ENCODE peak calls at places on chromosomes 1 and 21, in four cellular contexts. One of them, this sample, is unnamed.
A peak's percentile ranks its signal among the peaks of the same experiment; 100 is the strongest.

GRCh38 chr1:202616355-202616910 is 93.8 kb downstream of the SYT2 start:
- DNase-seq in HCT116: no peak
- DNase-seq in H1: no peak
- DNase-seq in HepG2: no peak
- DNase-seq in this sample: no peak

GRCh38 chr1:241419986-241420385 is 63.0 kb upstream of the RGS7 start:
- DNase-seq in HCT116: no peak
- DNase-seq in H1: no peak
- DNase-seq in HepG2: no peak
- DNase-seq in this sample: no peak

GRCh38 chr1:11132571-11133293 is 33.1 kb upstream of the EXOSC10 start:
- DNase-seq in HCT116: no peak
- DNase-seq in H1: no peak
- DNase-seq in HepG2: no peak
- DNase-seq in this sample: no peak

GRCh38 chr21:35039595-35040291 is 9.4 kb downstream of the RUNX1 start:
- DNase-seq in HCT116: no peak
- DNase-seq in H1: no peak
- DNase-seq in HepG2: peak; percentile 81
- DNase-seq in this sample: no peak

GRCh38 chr1:7667625-7668218 is 103.4 kb upstream of the VAMP3 start:
- DNase-seq in HCT116: peak; percentile 42
- DNase-seq in H1: peak; percentile 99
- DNase-seq in HepG2: peak; percentile 67
- DNase-seq in this sample: peak; percentile 84

GRCh38 chr21:33578959-33579542 is 9.4 kb downstream of the DONSON start:
- DNase-seq in HCT116: no peak
- DNase-seq in H1: no peak
- DNase-seq in HepG2: no peak
- DNase-seq in this sample: no peak

GRCh38 chr1:7768583-7768982 is 2.5 kb upstream of the VAMP3 start:
- DNase-seq in HCT116: no peak
- DNase-seq in H1: no peak
- DNase-seq in HepG2: no peak
- DNase-seq in this sample: no peak

GRCh38 chr1:86787626-86788025 is 83.2 kb downstream of the SH3GLB1 start:
- DNase-seq in HCT116: no peak
- DNase-seq in H1: no peak
- DNase-seq in HepG2: no peak
- DNase-seq in this sample: no peak

GRCh38 chr1:69494171-69494570 is 73.6 kb upstream of the LRRC7 start:
- DNase-seq in HCT116: no peak
- DNase-seq in H1: no peak
- DNase-seq in HepG2: no peak
- DNase-seq in this sample: no peak

GRCh38 chr21:29523646-29524045 is 224.9 kb downstream of the BACH1 start:
- DNase-seq in HCT116: no peak
- DNase-seq in H1: no peak
- DNase-seq in HepG2: no peak
- DNase-seq in this sample: no peak
- TF ChIP-seq FOSL1 in HCT116: no peak
- TF ChIP-seq FOSL1 in H1: no peak
- TF ChIP-seq FOSL1 in HepG2: no peak
- TF ChIP-seq FOSL1 in this sample: no peak

DNA sequence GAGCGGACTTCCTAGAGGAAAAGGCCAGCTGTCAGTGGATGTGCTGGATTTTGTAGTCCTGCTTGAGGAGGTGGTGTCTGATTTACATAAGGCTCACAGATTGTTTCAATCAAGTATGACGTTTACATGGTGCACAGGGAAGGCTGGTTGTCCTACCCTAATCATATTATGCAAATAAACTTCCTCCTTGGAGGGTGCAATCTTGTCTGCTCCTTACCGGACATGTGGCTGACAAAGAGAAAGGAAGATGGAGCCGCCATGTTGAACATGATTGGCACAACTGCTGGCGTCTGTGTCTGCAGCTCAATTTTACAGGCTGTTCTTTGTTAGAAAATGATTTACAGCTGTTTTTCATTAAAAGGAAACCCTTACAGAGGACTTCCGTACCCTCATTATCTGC is 1656.1 kb downstream of the KCNT2 start:
- DNase-seq in HCT116: no peak
- DNase-seq in H1: no peak
- DNase-seq in HepG2: no peak
- DNase-seq in this sample: no peak
- TF ChIP-seq FOSL1 in HCT116: no peak
- TF ChIP-seq FOSL1 in H1: no peak
- TF ChIP-seq FOSL1 in HepG2: no peak
- TF ChIP-seq FOSL1 in this sample: no peak

DNA sequence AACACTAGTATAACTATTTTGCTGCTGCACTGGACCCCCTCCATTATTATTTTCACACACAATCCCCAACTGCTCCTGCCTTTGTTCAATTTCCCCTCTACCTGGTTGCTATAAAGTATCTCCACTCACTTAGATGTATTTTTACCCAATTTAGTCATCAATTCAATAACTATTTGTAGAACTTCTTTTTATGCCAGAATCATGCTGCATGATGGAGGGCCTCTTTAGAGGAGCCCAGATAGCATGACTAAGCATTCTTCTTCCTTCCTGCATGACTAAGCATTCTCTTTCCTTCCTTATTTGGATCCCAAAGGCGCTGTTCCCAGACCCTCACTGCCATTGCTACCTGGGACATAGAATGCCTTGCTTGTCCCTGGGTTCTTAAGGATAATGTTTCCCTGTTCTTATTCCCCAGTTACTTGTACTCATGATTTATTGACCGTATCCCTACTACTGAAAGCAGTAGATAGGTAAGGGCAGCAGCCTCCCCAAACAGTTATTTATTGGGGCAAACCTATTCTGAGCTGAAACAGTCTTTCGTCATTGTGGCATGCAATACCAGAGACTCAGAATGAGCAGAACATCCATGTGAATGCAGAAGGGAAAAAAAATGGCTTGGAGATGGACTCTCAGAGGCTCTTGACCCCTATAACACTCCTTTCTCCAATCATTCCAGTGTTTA is 89.3 kb upstream of the AKT3 start:
- DNase-seq in HCT116: no peak
- DNase-seq in H1: peak; percentile 33
- DNase-seq in HepG2: no peak
- DNase-seq in this sample: peak; percentile 47
- TF ChIP-seq FOSL1 in HCT116: no peak
- TF ChIP-seq FOSL1 in H1: no peak
- TF ChIP-seq FOSL1 in HepG2: no peak
- TF ChIP-seq FOSL1 in this sample: peak; percentile 67

DNA sequence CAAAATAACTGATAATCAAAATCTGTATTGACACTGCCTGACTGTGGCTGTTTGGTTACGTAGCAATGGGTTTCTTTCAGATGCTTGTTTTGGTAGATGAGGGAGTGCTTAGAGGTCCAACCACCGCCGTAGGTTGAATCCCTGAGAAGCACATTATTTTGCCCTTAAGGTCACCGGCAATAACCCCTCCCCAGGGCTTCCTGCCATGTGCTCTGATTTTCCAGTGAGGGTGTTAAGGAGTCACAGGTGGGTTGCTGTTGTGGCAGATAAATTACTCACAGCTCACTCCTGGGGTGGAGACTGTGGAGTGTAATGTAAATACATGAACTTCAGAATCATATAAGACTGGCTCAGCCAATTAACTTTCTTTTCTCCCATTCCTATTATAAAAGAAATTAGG is 81.5 kb upstream of the ZP4 start:
- DNase-seq in HCT116: no peak
- DNase-seq in H1: no peak
- DNase-seq in HepG2: no peak
- DNase-seq in this sample: no peak
- TF ChIP-seq FOSL1 in HCT116: no peak
- TF ChIP-seq FOSL1 in H1: no peak
- TF ChIP-seq FOSL1 in HepG2: no peak
- TF ChIP-seq FOSL1 in this sample: no peak

DNA sequence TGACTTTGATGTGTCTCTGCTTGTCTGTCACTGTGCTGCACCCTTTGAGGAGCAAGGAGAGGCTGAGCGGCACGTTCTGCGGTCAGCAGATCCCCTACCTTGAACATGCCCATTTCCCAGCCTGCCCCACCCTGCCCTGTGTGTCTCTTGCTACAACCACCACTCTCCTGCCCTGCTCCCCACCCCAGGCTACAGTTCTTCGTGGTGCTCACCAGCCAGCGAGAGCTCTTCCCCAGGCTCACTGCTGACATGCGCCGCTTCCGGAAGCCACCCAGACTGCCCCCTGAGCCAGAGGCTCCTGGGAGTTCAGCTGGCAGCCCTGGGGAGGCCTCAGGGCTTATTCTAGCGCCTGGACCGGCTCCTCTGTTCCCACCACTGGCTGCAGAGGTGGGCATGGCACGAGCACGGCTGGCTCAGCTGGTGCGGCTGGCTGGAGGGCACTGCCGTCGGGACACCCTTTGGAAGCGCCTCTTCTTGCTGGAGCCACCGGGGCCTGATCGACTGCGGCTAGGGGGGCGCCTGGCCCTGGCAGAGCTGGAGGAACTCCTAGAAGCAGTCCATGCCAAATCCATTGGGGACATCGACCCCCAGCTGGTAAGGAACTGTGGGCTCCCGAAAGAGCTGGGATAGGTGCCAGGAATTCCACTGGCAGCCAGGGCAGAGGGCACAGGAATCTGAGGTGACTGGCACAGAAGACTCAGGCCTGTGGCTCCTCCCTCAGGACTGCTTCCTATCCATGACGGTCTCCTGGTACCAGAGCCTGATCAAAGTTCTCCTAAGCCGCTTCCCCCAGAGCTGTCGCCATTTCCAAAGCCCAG is 5.6 kb downstream of the HYI start:
- DNase-seq in HCT116: no peak
- DNase-seq in H1: no peak
- DNase-seq in HepG2: no peak
- DNase-seq in this sample: no peak
- TF ChIP-seq FOSL1 in HCT116: no peak
- TF ChIP-seq FOSL1 in H1: no peak
- TF ChIP-seq FOSL1 in HepG2: no peak
- TF ChIP-seq FOSL1 in this sample: no peak

DNA sequence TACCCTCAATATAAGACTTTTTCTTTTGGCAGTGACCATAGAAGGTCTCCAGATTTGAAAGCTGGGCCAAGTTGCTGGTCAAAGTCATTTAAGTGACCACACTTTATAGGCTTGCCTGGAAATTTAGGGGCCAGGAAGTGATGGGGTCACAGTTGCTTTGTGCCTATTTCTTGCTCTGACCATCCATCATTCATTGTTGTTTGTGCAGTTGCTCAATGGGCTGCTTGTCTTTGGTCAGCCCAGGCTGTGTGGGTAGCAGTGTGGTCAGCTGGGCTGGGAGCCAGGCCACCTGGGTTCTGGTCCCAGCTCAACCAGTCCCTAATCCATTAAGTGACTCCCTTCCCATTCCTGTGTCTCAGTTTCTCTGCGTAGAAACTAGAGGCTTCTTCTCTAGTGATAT is 2.1 kb upstream of the OTUD7B start:
- DNase-seq in HCT116: no peak
- DNase-seq in H1: no peak
- DNase-seq in HepG2: no peak
- DNase-seq in this sample: no peak
- TF ChIP-seq FOSL1 in HCT116: no peak
- TF ChIP-seq FOSL1 in H1: no peak
- TF ChIP-seq FOSL1 in HepG2: no peak
- TF ChIP-seq FOSL1 in this sample: no peak